ENCODE peak calls at places on chromosomes 7 and 10, in nine cellular contexts. K is adipocyte, O is uterus, A is GM23248, U is IMR-90, V is SJSA1, N is adrenal gland, E is heart right ventricle, Q is Caco-2. J is an unnamed sample. For H3K27me3 and H3K36me3, the result is how much of the 10 kb centered on the place peaks cover.

GRCh38 chr10:131404886-131405285 is 93.4 kb upstream of the TCERG1L start:
- DNase-seq in K (no peak), O (no peak), A (no peak), U (no peak), V (no peak), N (no peak), E (no peak), Q (no peak), J (no peak)

GRCh38 chr10:131101011-131101410 is 210.5 kb downstream of the TCERG1L start:
- DNase-seq in K (no peak), O (no peak), A (no peak), U (no peak), V (no peak), N (no peak), E (no peak), Q (no peak), J (no peak)

GRCh38 chr7:27204851-27205322 is 5.0 kb upstream of the HOXA13 start:
- DNase-seq in K (no peak), O (no peak), A (peak), U (no peak), V (no peak), N (no peak), E (no peak), Q (no peak), J (no peak)

GRCh38 chr7:46671108-46671769 is 750.2 kb upstream of the IGFBP3 start:
- DNase-seq in K (no peak), O (no peak), A (no peak), U (no peak), V (no peak), N (no peak), E (no peak), Q (no peak), J (no peak)

GRCh38 chr7:6453737-6454136 is 6.0 kb upstream of the DAGLB start:
- DNase-seq in K (peak), O (no peak), A (peak), U (peak), V (peak), N (no peak), E (no peak), Q (no peak), J (no peak)

GRCh38 chr7:13524076-13524475 is 465.4 kb downstream of the ETV1 start:
- DNase-seq in K (peak), O (no peak), A (no peak), U (no peak), V (no peak), N (no peak), E (no peak), Q (no peak), J (no peak)

GRCh38 chr10:117342638-117343037 is 32.6 kb downstream of the PDZD8 start:
- DNase-seq in K (peak), O (no peak), A (peak), U (peak), V (peak), N (no peak), E (no peak), Q (no peak), J (no peak)

GRCh38 chr7:158824028-158824427 is 5.3 kb downstream of the ESYT2 start:
- DNase-seq in K (no peak), O (no peak), A (peak), U (no peak), V (no peak), N (no peak), E (no peak), Q (no peak), J (no peak)

GRCh38 chr10:31288961-31289360 is 30.1 kb upstream of the ZEB1 start:
- DNase-seq in K (no peak), O (no peak), A (peak), U (peak), V (no peak), N (no peak), E (no peak), Q (no peak), J (no peak)

GRCh38 chr10:89303161-89303560 is 1.3 kb downstream of the IFIT2 start:
- DNase-seq in K (no peak), O (no peak), A (no peak), U (no peak), V (no peak), N (no peak), E (no peak), Q (no peak), J (no peak)

GRCh38 chr10:1464866-1465265 is 272.5 kb downstream of the ADARB2 start:
- DNase-seq in K (no peak), O (no peak), A (no peak), U (no peak), V (no peak), N (no peak), E (no peak), Q (no peak), J (no peak)

GRCh38 chr10:1462994-1463633 is 274.2 kb downstream of the ADARB2 start:
- DNase-seq in K (no peak), O (no peak), A (no peak), U (no peak), V (no peak), N (no peak), E (no peak), Q (no peak), J (no peak)

GRCh38 chr10:1461016-1461415 is 276.3 kb downstream of the ADARB2 start:
- DNase-seq in K (no peak), O (no peak), A (no peak), U (no peak), V (no peak), N (no peak), E (no peak), Q (no peak), J (no peak)

GRCh38 chr10:1462032-1462431 is 275.3 kb downstream of the ADARB2 start:
- DNase-seq in K (no peak), O (no peak), A (no peak), U (no peak), V (no peak), N (no peak), E (no peak), Q (no peak), J (no peak)

GRCh38 chr10:1462521-1462920 is 274.8 kb downstream of the ADARB2 start:
- DNase-seq in K (no peak), O (no peak), A (no peak), U (no peak), V (no peak), N (no peak), E (no peak), Q (no peak), J (no peak)
- H3K4me3 ChIP-seq in K (no peak), O (no peak), A (no peak), U (no peak), V (no peak), N (no peak), E (no peak), Q (no peak), J (no peak)

DNA sequence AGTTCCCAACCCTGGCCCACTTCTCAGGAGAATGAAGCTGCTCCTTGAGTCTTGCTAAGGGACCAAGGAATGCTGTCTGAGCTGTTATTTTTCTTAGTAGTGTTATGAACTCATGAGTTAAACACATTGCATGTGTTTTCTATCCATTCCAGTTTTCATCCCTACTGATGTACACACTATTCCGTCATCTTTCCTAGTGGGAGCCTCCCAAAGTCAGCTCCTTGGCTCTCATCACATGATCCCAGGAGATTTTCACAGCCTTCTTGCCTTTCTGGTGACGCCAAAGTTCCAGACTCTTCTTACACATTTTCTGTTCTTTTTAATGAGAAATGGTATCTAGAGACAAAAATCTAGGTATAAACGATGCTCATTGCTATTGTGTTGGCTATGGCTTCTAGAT is 8.4 kb upstream of the C10orf71 start:
- DNase-seq in K (no peak), O (no peak), A (no peak), U (no peak), V (no peak), N (no peak), E (no peak), Q (peak), J (no peak)
- H3K27me3 ChIP-seq in K (under half), O (under half), A (under half), U (under half), V (under half), N (under half), E (under half), Q (under half), J (under half)

DNA sequence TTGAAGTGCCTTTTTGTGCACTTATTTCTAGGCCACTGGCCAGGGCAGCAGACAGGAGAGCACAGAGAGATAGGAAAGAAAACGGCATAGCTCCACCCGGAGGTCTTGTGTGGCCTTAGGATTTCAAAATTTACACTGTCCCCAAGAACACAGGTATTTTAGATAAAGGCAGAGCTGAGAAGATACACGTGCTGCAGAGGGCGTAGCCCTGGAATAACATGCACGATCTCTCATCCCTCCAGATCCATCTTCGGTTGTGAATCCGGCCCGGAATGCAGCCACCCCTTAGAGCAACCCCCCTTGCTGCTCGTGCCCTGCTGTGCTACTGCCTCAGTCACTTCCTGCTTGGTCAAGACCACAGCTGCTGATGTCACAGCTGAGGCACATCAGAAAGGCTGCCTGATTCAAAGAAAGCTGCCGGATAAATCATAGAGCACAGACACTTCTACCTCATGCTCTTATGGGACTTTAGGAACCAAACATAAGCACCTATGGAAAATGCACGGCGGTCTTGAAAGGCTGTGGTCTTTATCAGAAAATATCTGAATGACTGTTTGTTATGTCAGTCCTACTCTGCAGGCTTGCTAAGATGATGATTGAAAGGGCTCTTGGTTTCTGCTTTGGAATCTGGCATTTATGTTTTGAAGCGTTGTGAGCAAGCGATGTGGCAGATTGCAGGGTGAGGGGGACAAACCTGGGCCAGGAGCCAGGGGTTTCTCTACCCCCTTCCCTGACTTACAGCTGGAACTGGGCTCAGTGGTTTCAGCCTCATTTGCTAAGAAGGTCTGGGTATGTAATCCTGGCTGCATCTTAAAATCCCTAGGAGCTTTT is 152.0 kb downstream of the SVIL start:
- DNase-seq in K (peak), O (no peak), A (peak), U (peak), V (peak), N (peak), E (no peak), Q (no peak), J (no peak)
- H3K36me3 ChIP-seq in K (half or more), O (under half), A (under half), U (under half), V (under half), N (under half), E (under half), Q (under half), J (half or more)

GRCh38 chr7:122316467-122317394 is 12.2 kb upstream of the FEZF1 start:
- DNase-seq in K (peak), O (no peak), A (no peak), U (no peak), V (no peak), N (no peak), E (no peak), Q (no peak), J (no peak)

GRCh38 chr7:122311719-122312118 is 7.2 kb upstream of the FEZF1 start:
- DNase-seq in K (no peak), O (no peak), A (no peak), U (no peak), V (no peak), N (no peak), E (no peak), Q (no peak), J (no peak)

GRCh38 chr7:122312789-122313188 is 8.2 kb upstream of the FEZF1 start:
- DNase-seq in K (no peak), O (no peak), A (no peak), U (no peak), V (no peak), N (no peak), E (no peak), Q (no peak), J (no peak)

GRCh38 chr7:122314284-122314683 is 9.7 kb upstream of the FEZF1 start:
- DNase-seq in K (no peak), O (no peak), A (no peak), U (no peak), V (no peak), N (no peak), E (no peak), Q (no peak), J (no peak)

GRCh38 chr7:122315507-122316466 is 11.2 kb upstream of the FEZF1 start:
- DNase-seq in K (no peak), O (no peak), A (no peak), U (no peak), V (no peak), N (no peak), E (no peak), Q (no peak), J (no peak)
- H3K4me3 ChIP-seq in K (peak), O (no peak), A (no peak), U (no peak), V (no peak), N (no peak), E (no peak), Q (no peak), J (no peak)

J was measured in tibial artery.